ENCODE peak calls at places on chromosome 13, in six cellular contexts. L is omental fat pad; P is activated CD8-positive, alpha-beta memory T cell treated with anti-CD3 and anti-CD28 coated beads for 1 hour; X is cardiac fibroblast; F is stimulated activated CD8-positive, alpha-beta memory T cell treated with anti-CD3 and anti-CD28 coated beads, Interleukin-4, amount 100 ng/mL, for 48 hours; S is T-cell. G is an unnamed sample.

GRCh38 chr13:32087955-32088747 is 56.6 kb downstream of the FRY start:
- DNase-seq in L (no peak), P (no peak), X (peak; percentile 13), F (no peak), S (no peak), G (no peak)

GRCh38 chr13:98981596-98982195 is 3.8 kb upstream of the DOCK9 start:
- DNase-seq in L (no peak), P (no peak), X (no peak), F (no peak), S (no peak), G (no peak)

GRCh38 chr13:51339354-51339753 is at the start of gene SERPINE3:
- DNase-seq in L (no peak), P (no peak), X (no peak), F (no peak), S (no peak), G (no peak)

GRCh38 chr13:35723820-35724219 is 247.3 kb upstream of the MAB21L1 start:
- DNase-seq in L (no peak), P (no peak), X (peak; percentile 78), F (no peak), S (no peak), G (peak; percentile 78)

GRCh38 chr13:102905905-102906304 is 60.1 kb downstream of the ERCC5 start:
- DNase-seq in L (no peak), P (no peak), X (no peak), F (no peak), S (no peak), G (no peak)

GRCh38 chr13:71865858-71866172 is 1.2 kb downstream of the DACH1 start:
- DNase-seq in L (no peak), P (no peak), X (peak; percentile 9), F (no peak), S (no peak), G (no peak)

GRCh38 chr13:80040219-80040976 is 300.5 kb downstream of the SPRY2 start:
- DNase-seq in L (no peak), P (no peak), X (peak; percentile 98), F (no peak), S (no peak), G (peak; percentile 95)

GRCh38 chr13:46551410-46552301 is 1.3 kb upstream of the LRCH1 start:
- DNase-seq in L (peak; percentile 84), P (peak; percentile 52), X (peak; percentile 82), F (peak; percentile 83), S (peak; percentile 58), G (peak; percentile 78)

GRCh38 chr13:60164490-60164889 is 762 bp upstream of the DIAPH3 start:
- DNase-seq in L (no peak), P (no peak), X (peak; percentile 35), F (no peak), S (no peak), G (no peak)

GRCh38 chr13:113047587-113047986 is 58.0 kb upstream of the F7 start:
- DNase-seq in L (no peak), P (no peak), X (no peak), F (no peak), S (no peak), G (no peak)

GRCh38 chr13:29674532-29674931 is 79.0 kb upstream of the SLC7A1 start:
- DNase-seq in L (no peak), P (no peak), X (no peak), F (no peak), S (no peak), G (no peak)

GRCh38 chr13:41568990-41569387 is 111.6 kb downstream of the RGCC start:
- DNase-seq in L (no peak), P (no peak), X (peak; percentile 61), F (no peak), S (no peak), G (no peak)

GRCh38 chr13:101258071-101258470 is 158.2 kb downstream of the NALCN start:
- DNase-seq in L (no peak), P (no peak), X (peak; percentile 98), F (peak; percentile 77), S (no peak), G (peak; percentile 98)

GRCh38 chr13:36438594-36439483 is 6.5 kb downstream of the CCNA1 start:
- DNase-seq in L (no peak), P (no peak), X (no peak), F (no peak), S (no peak), G (no peak)

GRCh38 chr13:59538512-59538911 is 625.2 kb downstream of the DIAPH3 start:
- DNase-seq in L (no peak), P (no peak), X (no peak), F (no peak), S (no peak), G (no peak)

GRCh38 chr13:106499905-106500304 is 35.6 kb downstream of the EFNB2 start:
- DNase-seq in L (no peak), P (no peak), X (peak; percentile 38), F (no peak), S (no peak), G (peak; percentile 24)

GRCh38 chr13:20808874-20809273 is 35.1 kb upstream of the EEF1AKMT1 start:
- DNase-seq in L (no peak), P (no peak), X (no peak), F (no peak), S (no peak), G (no peak)

GRCh38 chr13:43905435-43906031 is 25.8 kb downstream of the LACC1 start:
- DNase-seq in L (no peak), P (no peak), X (peak; percentile 82), F (no peak), S (no peak), G (peak; percentile 60)

GRCh38 chr13:101795025-101795424 is 342.6 kb downstream of the ITGBL1 start:
- DNase-seq in L (no peak), P (no peak), X (no peak), F (no peak), S (no peak), G (no peak)

GRCh38 chr13:49604570-49604969 is 19.2 kb upstream of the RCBTB1 start:
- DNase-seq in L (no peak), P (no peak), X (no peak), F (no peak), S (no peak), G (no peak)

GRCh38 chr13:66748712-66749111 is 481.4 kb downstream of the PCDH9 start:
- DNase-seq in L (no peak), P (no peak), X (peak; percentile 11), F (no peak), S (no peak), G (no peak)

GRCh38 chr13:94300401-94300800 is 179.1 kb downstream of the DCT start:
- DNase-seq in L (no peak), P (no peak), X (no peak), F (no peak), S (no peak), G (no peak)

GRCh38 chr13:24680258-24680920 is at the start of gene ATP12A:
- DNase-seq in L (no peak), P (no peak), X (no peak), F (peak; percentile 54), S (peak; percentile 29), G (no peak)

GRCh38 chr13:76729690-76730089 is 156.5 kb downstream of the KCTD12 start:
- DNase-seq in L (no peak), P (no peak), X (no peak), F (no peak), S (no peak), G (no peak)

GRCh38 chr13:112652512-112653458 is 37.1 kb upstream of the ATP11A start:
- DNase-seq in L (no peak), P (no peak), X (no peak), F (no peak), S (no peak), G (no peak)